ENCODE peak calls at places on chromosomes 12 and 14, in nine cellular contexts. K is HFFc6, F is HCT116, T is AG10803, Q is RWPE1, O is PC-9, E is GM20000, Y is MM.1S, V is omental fat pad. L is an unnamed sample.
A peak's percentile ranks its signal among the peaks of the same experiment; 100 is the strongest.

GRCh38 chr12:47903927-47904646 is 707 bp downstream of the VDR start:
- DNase-seq in E (peak; percentile 42), Q (peak; percentile 63), K (peak; percentile 78), O (peak; percentile 68), F (peak; percentile 29), V (peak; percentile 30), Y (peak; percentile 63), T (peak; percentile 89), L (peak; percentile 81)

GRCh38 chr14:96077983-96078686 is 39.0 kb downstream of the C14orf132 start:
- DNase-seq in F (no peak), K (no peak), Q (peak; percentile 68), V (no peak), O (no peak), E (peak; percentile 43), Y (no peak), T (no peak), L (no peak)

GRCh38 chr14:46368275-46368674 is 283.3 kb downstream of the RPL10L start:
- DNase-seq in O (no peak), Y (no peak), F (no peak), Q (no peak), V (no peak), K (no peak), E (no peak), T (no peak), L (no peak)

GRCh38 chr14:103512701-103513611 is 9.7 kb downstream of the CKB start:
- DNase-seq in T (peak; percentile 91), O (no peak), E (peak; percentile 6), V (no peak), Y (no peak), K (no peak), F (no peak), Q (peak; percentile 92), L (no peak)

GRCh38 chr12:70644836-70645235 is 7.6 kb upstream of the PTPRB start:
- DNase-seq in E (no peak), V (no peak), K (no peak), T (no peak), O (no peak), Y (no peak), Q (no peak), F (no peak), L (no peak)

GRCh38 chr12:124294686-124295315 is at the start of gene RFLNA:
- DNase-seq in O (no peak), Q (no peak), E (no peak), Y (no peak), K (no peak), V (no peak), F (no peak), T (no peak), L (no peak)

GRCh38 chr14:50668008-50668851 is at the start of gene SAV1:
- DNase-seq in O (peak; percentile 70), T (peak; percentile 82), Q (peak; percentile 52), F (peak; percentile 52), E (peak; percentile 67), Y (peak; percentile 43), K (peak; percentile 87), V (peak; percentile 51), L (peak; percentile 63)

GRCh38 chr12:124560519-124560918 is 6.9 kb downstream of the NCOR2 start:
- DNase-seq in F (no peak), Q (no peak), Y (no peak), E (no peak), V (no peak), T (no peak), K (no peak), O (no peak), L (no peak)

GRCh38 chr14:24368562-24369252 is 723 bp downstream of the NFATC4 start:
- DNase-seq in Y (no peak), V (no peak), O (no peak), Q (no peak), K (peak; percentile 64), E (peak; percentile 82), F (no peak), T (peak; percentile 95), L (peak; percentile 66)

GRCh38 chr12:130486891-130487416 is 149.3 kb downstream of the PIWIL1 start:
- DNase-seq in V (no peak), T (no peak), K (no peak), E (no peak), Y (no peak), O (no peak), Q (no peak), F (no peak), L (no peak)

GRCh38 chr14:30893819-30894218 is 19.5 kb downstream of the COCH start:
- DNase-seq in O (no peak), Q (no peak), E (no peak), Y (no peak), K (no peak), V (no peak), F (no peak), T (no peak), L (no peak)

GRCh38 chr12:124420972-124421674 is 126.2 kb downstream of the RFLNA start:
- DNase-seq in K (no peak), V (no peak), Q (no peak), E (no peak), F (no peak), T (no peak), Y (no peak), O (no peak), L (no peak)

GRCh38 chr14:23364604-23365352 is at the start of gene EFS:
- DNase-seq in K (no peak), Q (no peak), T (peak; percentile 38), O (no peak), E (no peak), F (no peak), Y (no peak), V (no peak), L (no peak)

GRCh38 chr14:77139540-77140342 is 1.9 kb downstream of the ZDHHC22 start:
- DNase-seq in K (no peak), V (no peak), E (peak; percentile 79), F (peak; percentile 27), O (no peak), T (no peak), Q (peak; percentile 41), Y (no peak), L (peak; percentile 70)

DNA sequence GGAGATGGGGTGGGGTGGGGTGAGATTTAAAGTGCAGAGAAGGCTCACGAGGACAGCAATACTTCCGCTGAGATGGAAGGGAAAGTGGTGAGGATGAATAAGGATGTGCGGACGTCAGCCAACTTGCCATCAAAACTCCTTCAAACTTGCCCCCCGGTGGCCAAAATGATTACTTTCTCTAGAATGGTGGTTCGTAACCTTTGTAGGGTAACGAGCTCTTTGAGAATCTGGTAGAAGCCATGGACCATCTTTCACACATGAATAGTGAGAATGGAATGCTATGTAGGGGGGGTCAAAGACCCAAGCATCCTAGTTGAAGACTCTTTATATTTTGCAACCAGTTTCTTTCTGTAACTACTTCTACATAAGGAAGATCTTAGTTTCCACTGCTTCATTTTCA is 245.9 kb upstream of the DDHD1 start:
- DNase-seq in O (no peak), V (no peak), K (peak; percentile 54), T (peak; percentile 62), Y (no peak), F (peak; percentile 22), E (no peak), Q (peak; percentile 17), L (no peak)
- TF ChIP-seq CTCF in O (no peak), V (no peak), K (peak; percentile 73), T (peak; percentile 36), Y (no peak), F (peak; percentile 51), E (no peak), Q (no peak), L (no peak)

GRCh38 chr14:106811167-106811566 is 1284.8 kb downstream of the TMEM121 start:
- DNase-seq in O (no peak), Y (no peak), F (no peak), T (no peak), E (no peak), K (no peak), V (no peak), Q (no peak), L (no peak)

GRCh38 chr14:106808907-106809306 is 1282.5 kb downstream of the TMEM121 start:
- DNase-seq in Q (no peak), K (no peak), V (no peak), F (no peak), O (no peak), Y (no peak), E (no peak), T (no peak), L (no peak)

GRCh38 chr14:106809615-106810014 is 1283.2 kb downstream of the TMEM121 start:
- DNase-seq in Y (no peak), V (no peak), Q (no peak), O (no peak), T (no peak), K (no peak), E (no peak), F (no peak), L (no peak)

GRCh38 chr14:106807493-106807892 is 1281.1 kb downstream of the TMEM121 start:
- DNase-seq in F (no peak), O (no peak), Y (no peak), K (no peak), E (no peak), T (no peak), V (no peak), Q (no peak), L (no peak)

GRCh38 chr14:106808458-106808857 is 1282.1 kb downstream of the TMEM121 start:
- DNase-seq in K (no peak), F (no peak), O (no peak), Q (no peak), Y (no peak), T (no peak), V (no peak), E (no peak), L (no peak)
- TF ChIP-seq CTCF in K (no peak), F (no peak), O (no peak), Q (no peak), Y (no peak), T (no peak), V (no peak), E (no peak), L (no peak)

DNA sequence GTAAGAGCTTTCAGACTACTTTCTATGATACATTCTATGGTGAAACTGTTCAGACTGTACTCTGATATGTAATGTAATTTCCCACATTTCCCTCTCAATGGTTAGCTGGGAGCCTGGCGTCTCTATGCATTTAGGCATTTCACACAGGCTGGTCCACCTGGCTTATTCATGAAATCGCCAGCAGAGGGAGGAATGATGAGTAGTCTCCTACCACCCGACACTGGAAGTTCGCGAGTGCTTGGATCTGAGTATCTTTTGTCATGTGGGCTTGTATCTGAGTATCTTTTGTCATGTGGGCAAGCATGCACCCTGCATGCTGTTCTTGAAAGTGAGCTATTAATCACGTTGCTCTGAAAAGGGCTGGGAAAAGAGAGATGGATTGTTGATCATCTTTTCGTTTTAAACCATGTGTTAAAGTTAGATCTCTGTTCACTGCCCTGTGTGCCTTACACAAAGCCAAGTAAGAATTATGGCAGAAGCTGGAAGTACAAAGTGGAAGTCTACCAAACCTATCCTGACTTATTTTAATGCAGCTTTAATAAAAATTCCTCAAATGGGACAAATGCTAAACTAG is 235.0 kb downstream of the ATP23 start:
- DNase-seq in Q (peak; percentile 23), F (peak; percentile 19), V (no peak), K (no peak), Y (no peak), E (no peak), O (no peak), T (peak; percentile 39), L (peak; percentile 57)
- TF ChIP-seq CTCF in Q (peak; percentile 37), F (peak; percentile 58), V (no peak), K (peak; percentile 67), Y (peak; percentile 16), E (peak; percentile 23), O (peak; percentile 56), T (peak; percentile 67), L (peak; percentile 52)

DNA sequence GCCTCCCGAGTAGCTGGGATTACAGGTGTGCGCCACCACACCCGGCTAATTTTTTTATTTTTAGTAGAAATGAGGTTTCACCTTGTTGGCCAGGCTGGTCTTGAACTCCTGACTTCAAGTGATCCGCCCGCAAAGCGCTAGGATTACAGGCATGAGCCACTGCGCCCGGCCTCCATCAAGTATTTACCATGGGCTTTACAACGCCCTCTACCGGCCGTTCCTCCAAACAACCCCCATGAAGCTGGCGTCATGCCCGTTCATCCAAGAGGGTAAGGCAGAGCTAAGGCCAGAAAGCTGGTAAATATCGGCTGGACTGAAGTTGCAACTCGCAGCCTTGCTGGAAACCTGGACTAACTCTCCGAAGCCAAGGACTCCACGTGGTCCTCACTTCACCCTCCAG is 41.6 kb downstream of the RNF34 start:
- DNase-seq in F (no peak), K (no peak), O (no peak), Q (no peak), T (no peak), V (no peak), E (no peak), Y (no peak), L (peak; percentile 15)
- TF ChIP-seq CTCF in F (peak; percentile 41), K (peak; percentile 13), O (peak; percentile 29), Q (no peak), T (peak; percentile 5), V (no peak), E (no peak), Y (no peak), L (no peak)